ENCODE peak calls at places on chromosomes 4 and X, in ten cellular contexts. F is adrenal gland; Y is PC-3; R is Peyer's patch; O is CD8-positive, alpha-beta T cell; C is colonic mucosa; Q is foreskin fibroblast; I is HFF-Myc; X is ovary; D is neural progenitor cell. T is an unnamed sample.

GRCh38 chr4:154044118-154044517 is 255.2 kb upstream of the SFRP2 start:
- DNase-seq in F (no peak), Y (peak), R (no peak), O (no peak), C (no peak), Q (peak), I (no peak), X (no peak), D (no peak), T (no peak)

GRCh38 chrX:96372313-96373046 is 312.2 kb upstream of the DIAPH2 start:
- DNase-seq in F (peak), Y (peak), R (no peak), O (no peak), C (no peak), Q (peak), I (no peak), X (peak), D (peak), T (peak)

GRCh38 chr4:21090098-21090666 is 389.9 kb downstream of the PACRGL start:
- DNase-seq in F (no peak), Y (no peak), R (no peak), O (no peak), C (no peak), Q (no peak), I (no peak), X (no peak), D (no peak), T (no peak)

GRCh38 chrX:102067966-102068723 is 57.3 kb upstream of the TCEAL2 start:
- DNase-seq in F (peak), Y (peak), R (no peak), O (peak), C (no peak), Q (no peak), I (no peak), X (peak), D (peak), T (no peak)

GRCh38 chr4:186144180-186144579 is 39.7 kb downstream of the FAM149A start:
- DNase-seq in F (peak), Y (peak), R (no peak), O (no peak), C (peak), Q (peak), I (no peak), X (peak), D (peak), T (no peak)

GRCh38 chr4:48047421-48047844 is 30.9 kb downstream of the NIPAL1 start:
- DNase-seq in F (no peak), Y (no peak), R (peak), O (peak), C (peak), Q (peak), I (no peak), X (no peak), D (no peak), T (peak)

GRCh38 chrX:147917700-147918694 is 6.3 kb downstream of the FMR1 start:
- DNase-seq in F (no peak), Y (no peak), R (no peak), O (peak), C (no peak), Q (no peak), I (no peak), X (no peak), D (no peak), T (no peak)

GRCh38 chr4:73520821-73521220 is 39.3 kb downstream of the AFM start:
- DNase-seq in F (no peak), Y (peak), R (no peak), O (no peak), C (no peak), Q (no peak), I (peak), X (no peak), D (peak), T (no peak)

GRCh38 chr4:105586638-105587328 is 34.4 kb downstream of the ARHGEF38 start:
- DNase-seq in F (no peak), Y (no peak), R (no peak), O (no peak), C (no peak), Q (no peak), I (no peak), X (no peak), D (no peak), T (no peak)

GRCh38 chr4:89357787-89358186 is 50.2 kb upstream of the GPRIN3 start:
- DNase-seq in F (no peak), Y (no peak), R (no peak), O (no peak), C (no peak), Q (no peak), I (no peak), X (no peak), D (no peak), T (no peak)

GRCh38 chr4:20456416-20456815 is 204.7 kb downstream of the SLIT2 start:
- DNase-seq in F (no peak), Y (peak), R (no peak), O (no peak), C (no peak), Q (peak), I (no peak), X (no peak), D (no peak), T (no peak)

GRCh38 chr4:27684501-27685077 is 823.9 kb downstream of the STIM2 start:
- DNase-seq in F (peak), Y (peak), R (peak), O (no peak), C (peak), Q (no peak), I (peak), X (no peak), D (peak), T (peak)

GRCh38 chr4:22170353-22170752 is 221.8 kb upstream of the KCNIP4 start:
- DNase-seq in F (no peak), Y (peak), R (no peak), O (no peak), C (no peak), Q (peak), I (no peak), X (no peak), D (no peak), T (no peak)

GRCh38 chrX:41105005-41105404 is 19.8 kb downstream of the USP9X start:
- DNase-seq in F (no peak), Y (no peak), R (no peak), O (no peak), C (no peak), Q (no peak), I (no peak), X (no peak), D (no peak), T (no peak)
- H3K4me3 ChIP-seq in F (no peak), Y (no peak), R (no peak), O (no peak), C (no peak), Q (no peak), I (no peak), X (no peak), D (no peak), T (no peak)

GRCh38 chrX:149510386-149510785 is 5.3 kb upstream of the IDS start:
- DNase-seq in F (no peak), Y (peak), R (no peak), O (no peak), C (no peak), Q (no peak), I (no peak), X (no peak), D (peak), T (no peak)
- TF ChIP-seq CTCF in F (no peak), Y (peak), R (no peak), O (no peak), C (no peak), Q (peak), I (no peak), X (no peak), D (peak), T (peak)

GRCh38 chrX:112048707-112049106 is 33.9 kb downstream of the TRPC5 start:
- DNase-seq in F (no peak), Y (no peak), R (no peak), O (no peak), C (no peak), Q (no peak), I (no peak), X (no peak), D (peak), T (no peak)

GRCh38 chrX:112043997-112044396 is 38.6 kb downstream of the TRPC5 start:
- DNase-seq in F (no peak), Y (peak), R (no peak), O (no peak), C (no peak), Q (no peak), I (no peak), X (no peak), D (peak), T (no peak)
- H3K4me3 ChIP-seq in F (no peak), Y (no peak), R (no peak), O (no peak), C (no peak), Q (no peak), I (no peak), X (no peak), D (no peak), T (no peak)

DNA sequence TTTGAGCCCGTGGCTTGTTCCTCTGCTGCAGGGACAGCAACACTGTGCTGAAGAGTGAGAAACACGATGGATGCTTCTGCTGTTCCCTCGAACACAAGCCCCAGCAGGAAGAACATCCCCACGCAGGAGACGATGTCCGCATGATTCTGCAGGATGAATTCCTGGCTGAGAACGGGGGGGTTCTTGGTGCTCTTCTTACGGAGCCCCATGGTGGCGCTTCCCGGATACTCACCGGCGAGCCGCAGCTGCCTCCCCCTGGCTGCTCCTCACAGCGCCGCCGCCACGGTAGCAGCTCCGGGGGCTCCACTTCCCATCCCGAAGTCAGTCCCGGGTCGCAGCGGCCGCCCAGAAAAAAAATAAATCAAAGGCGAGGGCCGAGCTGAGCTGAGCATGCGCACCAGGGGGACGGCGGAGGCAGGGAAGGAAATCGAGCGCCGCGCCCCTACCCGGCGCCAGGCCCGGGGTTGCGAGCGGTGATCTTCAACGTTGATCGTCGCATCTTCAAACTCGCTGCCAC is at the start of gene TRAM1L1:
- DNase-seq in F (peak), Y (peak), R (peak), O (no peak), C (peak), Q (peak), I (peak), X (peak), D (peak), T (no peak)
- TF ChIP-seq CTCF in F (peak), Y (peak), R (no peak), O (no peak), C (no peak), Q (peak), I (no peak), X (no peak), D (peak), T (no peak)

DNA sequence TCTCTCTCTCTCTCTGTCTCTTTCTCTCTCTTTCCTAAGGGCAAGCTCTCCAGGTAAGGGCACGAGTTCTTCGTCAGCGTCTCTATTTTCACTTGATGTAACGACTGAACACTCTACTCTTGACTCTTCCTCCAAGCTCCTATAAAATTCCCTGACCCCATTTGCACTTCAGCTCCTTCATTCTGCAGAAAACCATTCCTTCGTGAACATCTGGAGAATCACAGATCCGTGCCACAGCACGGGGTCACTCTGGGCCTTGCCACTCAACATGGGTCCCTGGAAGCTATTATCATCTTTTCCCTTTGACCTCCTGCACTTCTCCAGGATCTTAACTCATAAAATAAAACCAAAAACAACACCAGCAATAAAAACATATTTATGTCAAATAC is 112.0 kb upstream of the LNX1 start:
- DNase-seq in F (no peak), Y (no peak), R (no peak), O (no peak), C (no peak), Q (no peak), I (no peak), X (no peak), D (no peak), T (no peak)
- H3K4me3 ChIP-seq in F (peak), Y (peak), R (no peak), O (no peak), C (no peak), Q (peak), I (peak), X (no peak), D (no peak), T (no peak)

GRCh38 chr4:23943478-23943877 is 53.6 kb upstream of the PPARGC1A start:
- DNase-seq in F (no peak), Y (no peak), R (no peak), O (no peak), C (no peak), Q (no peak), I (no peak), X (no peak), D (no peak), T (no peak)
- TF ChIP-seq CTCF in F (no peak), Y (no peak), R (no peak), O (no peak), C (no peak), Q (no peak), I (no peak), X (no peak), D (no peak), T (no peak)

GRCh38 chr4:182879913-182880312 is 37.3 kb downstream of the DCTD start:
- DNase-seq in F (no peak), Y (no peak), R (no peak), O (no peak), C (no peak), Q (no peak), I (no peak), X (no peak), D (no peak), T (no peak)
- H3K4me3 ChIP-seq in F (no peak), Y (no peak), R (no peak), O (no peak), C (no peak), Q (no peak), I (no peak), X (no peak), D (no peak), T (no peak)